ENCODE peak calls at places on chromosome 3, in seven cellular contexts. X is activated T-helper 1 cell treated with anti-CD3 and anti-CD28 coated beads, Interleukin-12 subunit alpha, Interleukin-12 subunit beta, Interleukin-2, Interleukin-4 antibody, amounts not matched to agents 30 ng/mL and 10 ng/mL and 1 ng/mL, durations not matched to agents 14 hours and 24 hours and 36 hours; Y is GM20000; V is choroid plexus epithelial cell; O is SJSA1; A is HS-27A; Z is ACHN. Q is an unnamed sample.

GRCh38 chr3:32593903-32594525 is 23.4 kb upstream of the DYNC1LI1 start:
- DNase-seq in X (no peak), V (peak; percentile 56), Z (no peak), A (no peak), O (no peak), Y (no peak), Q (no peak)

GRCh38 chr3:188685789-188686188 is 486.0 kb upstream of the TPRG1 start:
- DNase-seq in Z (no peak), O (no peak), A (no peak), V (no peak), Y (no peak), X (no peak), Q (no peak)

GRCh38 chr3:45029661-45030060 is 3.6 kb downstream of the CLEC3B start:
- DNase-seq in O (no peak), Z (no peak), V (peak; percentile 87), Y (no peak), A (no peak), X (no peak), Q (no peak)

GRCh38 chr3:12796171-12797123 is at the start of gene CAND2:
- DNase-seq in X (no peak), V (peak; percentile 37), O (peak; percentile 27), Y (peak; percentile 51), A (no peak), Z (no peak), Q (no peak)

GRCh38 chr3:71247221-71247947 is 336.1 kb downstream of the FOXP1 start:
- DNase-seq in Z (peak; percentile 66), A (no peak), Y (no peak), O (no peak), V (peak; percentile 50), X (no peak), Q (no peak)

GRCh38 chr3:184320099-184320445 is 5.7 kb downstream of the EIF4G1 start:
- DNase-seq in X (no peak), A (peak; percentile 88), Z (peak; percentile 93), Y (no peak), O (peak; percentile 71), V (peak; percentile 97), Q (peak; percentile 41)

GRCh38 chr3:45186871-45187270 is 39.2 kb downstream of the TMEM158 start:
- DNase-seq in A (no peak), Y (no peak), V (no peak), O (no peak), X (no peak), Z (no peak), Q (no peak)

GRCh38 chr3:69391554-69391953 is 5.7 kb upstream of the FRMD4B start:
- DNase-seq in Y (no peak), Z (no peak), O (no peak), V (no peak), A (no peak), X (no peak), Q (no peak)

GRCh38 chr3:38005076-38006020 is 14.8 kb downstream of the VILL start:
- DNase-seq in A (no peak), V (no peak), X (no peak), Y (no peak), Z (no peak), O (no peak), Q (no peak)

GRCh38 chr3:140091143-140091542 is 156.2 kb downstream of the CLSTN2 start:
- DNase-seq in Y (no peak), O (no peak), V (peak; percentile 10), A (no peak), Z (peak; percentile 6), X (no peak), Q (no peak)

GRCh38 chr3:108127301-108127988 is 36.6 kb upstream of the CD47 start:
- DNase-seq in X (peak; percentile 60), Z (no peak), O (no peak), A (no peak), Y (peak; percentile 20), V (no peak), Q (peak; percentile 50)

GRCh38 chr3:60909526-60909925 is 341.7 kb downstream of the FHIT start:
- DNase-seq in Y (no peak), Z (no peak), X (no peak), V (no peak), A (no peak), O (no peak), Q (no peak)

GRCh38 chr3:178947738-178948137 is 123.9 kb downstream of the ZMAT3 start:
- DNase-seq in X (no peak), Z (no peak), V (peak; percentile 10), Y (no peak), O (no peak), A (no peak), Q (no peak)

GRCh38 chr3:66989860-66990696 is 8.0 kb upstream of the KBTBD8 start:
- DNase-seq in A (no peak), V (peak; percentile 30), O (no peak), X (no peak), Y (peak; percentile 35), Z (peak; percentile 26), Q (no peak)

GRCh38 chr3:148789156-148789555 is 38.5 kb upstream of the CPB1 start:
- DNase-seq in A (no peak), V (peak; percentile 55), Z (no peak), X (no peak), O (no peak), Y (no peak), Q (no peak)

GRCh38 chr3:138493804-138494606 is 59.6 kb downstream of the ESYT3 start:
- DNase-seq in Y (no peak), V (peak; percentile 71), A (no peak), X (no peak), Z (peak; percentile 0), O (peak; percentile 34), Q (no peak)

GRCh38 chr3:139281512-139282196 is 62.2 kb upstream of the MRPS22 start:
- DNase-seq in O (no peak), Y (no peak), X (no peak), A (no peak), V (no peak), Z (no peak), Q (no peak)

GRCh38 chr3:61239871-61240270 is 11.4 kb downstream of the FHIT start:
- DNase-seq in O (no peak), X (no peak), Y (no peak), A (no peak), Z (no peak), V (no peak), Q (no peak)

GRCh38 chr3:125238759-125239158 is 26.2 kb upstream of the SLC12A8 start:
- DNase-seq in V (no peak), O (no peak), A (no peak), X (no peak), Y (no peak), Z (no peak), Q (no peak)

GRCh38 chr3:23566499-23566898 is 239.3 kb upstream of the UBE2E1 start:
- DNase-seq in V (no peak), O (no peak), X (no peak), Y (no peak), Z (no peak), A (no peak), Q (no peak)

GRCh38 chr3:112594856-112595255 is 33.0 kb downstream of the SLC35A5 start:
- DNase-seq in A (no peak), Z (no peak), Y (no peak), O (no peak), X (no peak), V (no peak), Q (no peak)

GRCh38 chr3:4906107-4906621 is 73.1 kb upstream of the BHLHE40 start:
- DNase-seq in Y (no peak), X (no peak), A (no peak), O (no peak), V (peak; percentile 82), Z (peak; percentile 80), Q (no peak)

GRCh38 chr3:24923565-24923964 is 428.9 kb upstream of the THRB start:
- DNase-seq in X (no peak), A (no peak), Y (no peak), V (no peak), O (no peak), Z (no peak), Q (no peak)

GRCh38 chr3:53147903-53148400 is 13.1 kb upstream of the PRKCD start:
- DNase-seq in X (no peak), O (no peak), A (no peak), V (no peak), Z (no peak), Y (no peak), Q (no peak)

GRCh38 chr3:113898892-113899291 is 48.9 kb upstream of the ZDHHC23 start:
- DNase-seq in O (no peak), X (no peak), V (peak; percentile 86), A (no peak), Y (no peak), Z (no peak), Q (no peak)

GRCh38 chr3:122350814-122351418 is 25.9 kb downstream of the CSTA start:
- DNase-seq in X (no peak), Z (no peak), Y (no peak), V (peak; percentile 70), A (no peak), O (no peak), Q (no peak)

GRCh38 chr3:148643389-148643840 is 54.3 kb upstream of the AGTR1 start:
- DNase-seq in Y (no peak), O (peak; percentile 36), X (no peak), Z (no peak), A (peak; percentile 53), V (peak; percentile 74), Q (no peak)

GRCh38 chr3:188061133-188061532 is 92.8 kb upstream of the LPP start:
- DNase-seq in Z (peak; percentile 35), V (peak; percentile 79), X (peak; percentile 38), O (peak; percentile 46), A (no peak), Y (no peak), Q (peak; percentile 61)

GRCh38 chr3:71575433-71575832 is 8.1 kb downstream of the FOXP1 start:
- DNase-seq in V (no peak), O (no peak), A (no peak), X (no peak), Y (no peak), Z (no peak), Q (no peak)

GRCh38 chr3:195059471-195060216 is 211.3 kb downstream of the XXYLT1 start:
- DNase-seq in X (no peak), V (no peak), Y (no peak), A (no peak), O (no peak), Z (no peak), Q (no peak)

GRCh38 chr3:119627461-119627860 is 29.8 kb downstream of the PLA1A start:
- DNase-seq in Z (no peak), Y (no peak), X (no peak), O (no peak), A (no peak), V (no peak), Q (no peak)

GRCh38 chr3:133956333-133956732 is 60.7 kb upstream of the RAB6B start:
- DNase-seq in V (no peak), Z (no peak), O (no peak), Y (no peak), X (no peak), A (no peak), Q (no peak)

GRCh38 chr3:60086811-60087210 is 1037.0 kb upstream of the CFAP20DC start:
- DNase-seq in Z (peak; percentile 22), V (peak; percentile 5), X (peak; percentile 54), Y (peak; percentile 38), A (peak; percentile 51), O (no peak), Q (peak; percentile 32)

GRCh38 chr3:169661567-169662214 is 1.8 kb downstream of the MECOM start:
- DNase-seq in A (no peak), Z (peak; percentile 40), X (no peak), V (peak; percentile 22), Y (peak; percentile 59), O (peak; percentile 26), Q (no peak)

GRCh38 chr3:179347108-179347382 is 464 bp upstream of the MFN1 start:
- DNase-seq in Y (no peak), O (no peak), X (no peak), Z (no peak), V (no peak), A (no peak), Q (no peak)

GRCh38 chr3:99862208-99862607 is 44.5 kb downstream of the CMSS1 start:
- DNase-seq in Y (no peak), V (peak; percentile 69), Z (no peak), A (peak; percentile 74), O (peak; percentile 84), X (no peak), Q (no peak)

GRCh38 chr3:48016336-48016973 is at the start of gene MAP4:
- DNase-seq in Y (no peak), O (peak; percentile 30), V (peak; percentile 65), A (no peak), Z (peak; percentile 46), X (no peak), Q (no peak)

GRCh38 chr3:55664387-55664786 is 177.3 kb upstream of the WNT5A start:
- DNase-seq in Y (no peak), V (no peak), Z (no peak), O (no peak), A (no peak), X (no peak), Q (no peak)

Q was measured in activated T-cell treated with anti-CD3 and anti-CD28 coated beads for 24 hours.